ENCODE peak calls at places on chromosome 13, in seven cellular contexts. O is A549, F is spleen, Y is stomach, B is transverse colon, V is uterus, C is lower leg skin. R is an unnamed sample.

GRCh38 chr13:24271611-24272451 is 37.5 kb upstream of the C1QTNF9 start:
- DNase-seq in O (no peak), F (peak), Y (peak), B (peak), V (peak), C (peak), R (no peak)

GRCh38 chr13:20720499-20720898 is 17.0 kb downstream of the IL17D start:
- DNase-seq in O (no peak), F (no peak), Y (no peak), B (no peak), V (no peak), C (no peak), R (no peak)

GRCh38 chr13:32731576-32731975 is 145.3 kb downstream of the PDS5B start:
- DNase-seq in O (no peak), F (no peak), Y (no peak), B (no peak), V (no peak), C (no peak), R (no peak)

GRCh38 chr13:102877285-102877684 is 31.5 kb downstream of the ERCC5 start:
- DNase-seq in O (no peak), F (no peak), Y (no peak), B (no peak), V (no peak), C (no peak), R (no peak)

GRCh38 chr13:114025432-114026127 is 51.7 kb upstream of the C13orf46 start:
- DNase-seq in O (no peak), F (no peak), Y (no peak), B (peak), V (peak), C (no peak), R (no peak)

GRCh38 chr13:41915096-41915495 is 45.8 kb downstream of the VWA8 start:
- DNase-seq in O (no peak), F (no peak), Y (no peak), B (no peak), V (no peak), C (no peak), R (no peak)

GRCh38 chr13:44685641-44686040 is 109.5 kb upstream of the TSC22D1 start:
- DNase-seq in O (no peak), F (no peak), Y (no peak), B (no peak), V (no peak), C (no peak), R (no peak)

GRCh38 chr13:50744261-50744660 is 99.2 kb downstream of the DLEU7 start:
- DNase-seq in O (no peak), F (no peak), Y (no peak), B (no peak), V (no peak), C (no peak), R (no peak)

GRCh38 chr13:98050041-98050466 is 92.8 kb upstream of the FARP1 start:
- DNase-seq in O (no peak), F (no peak), Y (no peak), B (no peak), V (no peak), C (no peak), R (no peak)

GRCh38 chr13:42040730-42041016 is 7.8 kb upstream of the DGKH start:
- DNase-seq in O (no peak), F (no peak), Y (no peak), B (no peak), V (no peak), C (no peak), R (no peak)

GRCh38 chr13:113052971-113053370 is 52.6 kb upstream of the F7 start:
- DNase-seq in O (no peak), F (peak), Y (no peak), B (no peak), V (no peak), C (no peak), R (no peak)

GRCh38 chr13:41327994-41328778 is 17.1 kb downstream of the NAA16 start:
- DNase-seq in O (no peak), F (no peak), Y (no peak), B (no peak), V (no peak), C (no peak), R (no peak)

GRCh38 chr13:105543742-105544141 is 991.7 kb downstream of the EFNB2 start:
- DNase-seq in O (no peak), F (no peak), Y (no peak), B (no peak), V (no peak), C (no peak), R (no peak)

GRCh38 chr13:24107955-24108614 is 52.4 kb upstream of the SPATA13 start:
- DNase-seq in O (no peak), F (no peak), Y (no peak), B (no peak), V (no peak), C (no peak), R (no peak)

GRCh38 chr13:82062772-82063171 is 1721.8 kb upstream of the SPRY2 start:
- DNase-seq in O (no peak), F (no peak), Y (no peak), B (no peak), V (no peak), C (no peak), R (no peak)

GRCh38 chr13:112761701-112762689 is 72.2 kb downstream of the ATP11A start:
- DNase-seq in O (no peak), F (peak), Y (no peak), B (no peak), V (no peak), C (no peak), R (no peak)

GRCh38 chr13:113426591-113426986 is 26.7 kb downstream of the ADPRHL1 start:
- DNase-seq in O (no peak), F (no peak), Y (no peak), B (no peak), V (no peak), C (no peak), R (no peak)

GRCh38 chr13:23934481-23934880 is 37.2 kb upstream of the C1QTNF9B start:
- DNase-seq in O (no peak), F (no peak), Y (no peak), B (no peak), V (no peak), C (no peak), R (no peak)

GRCh38 chr13:42524487-42525034 is 49.4 kb upstream of the TNFSF11 start:
- DNase-seq in O (no peak), F (no peak), Y (no peak), B (no peak), V (no peak), C (no peak), R (no peak)

GRCh38 chr13:79245937-79246574 is 160.0 kb downstream of the RBM26 start:
- DNase-seq in O (no peak), F (no peak), Y (no peak), B (no peak), V (no peak), C (no peak), R (no peak)

GRCh38 chr13:34044041-34044440 is 226.1 kb downstream of the RFC3 start:
- DNase-seq in O (no peak), F (no peak), Y (no peak), B (no peak), V (no peak), C (no peak), R (no peak)

GRCh38 chr13:82480415-82480814 is 1401.9 kb downstream of the SLITRK1 start:
- DNase-seq in O (no peak), F (no peak), Y (no peak), B (no peak), V (no peak), C (no peak), R (no peak)

GRCh38 chr13:50208826-50209335 is 193.6 kb downstream of the KCNRG start:
- DNase-seq in O (peak), F (peak), Y (peak), B (peak), V (peak), C (no peak), R (peak)

GRCh38 chr13:82739881-82740280 is 1142.4 kb downstream of the SLITRK1 start:
- DNase-seq in O (no peak), F (peak), Y (no peak), B (no peak), V (no peak), C (no peak), R (no peak)

GRCh38 chr13:43730642-43731041 is 56.1 kb downstream of the ENOX1 start:
- DNase-seq in O (no peak), F (no peak), Y (no peak), B (peak), V (peak), C (no peak), R (no peak)

GRCh38 chr13:23667750-23668149 is 97.5 kb downstream of the TNFRSF19 start:
- DNase-seq in O (no peak), F (no peak), Y (no peak), B (no peak), V (no peak), C (no peak), R (no peak)

GRCh38 chr13:72985610-72986009 is 73.2 kb upstream of the KLF5 start:
- DNase-seq in O (no peak), F (no peak), Y (no peak), B (no peak), V (no peak), C (no peak), R (no peak)

GRCh38 chr13:37617162-37617561 is 18.6 kb upstream of the POSTN start:
- DNase-seq in O (no peak), F (no peak), Y (no peak), B (no peak), V (no peak), C (no peak), R (no peak)

DNA sequence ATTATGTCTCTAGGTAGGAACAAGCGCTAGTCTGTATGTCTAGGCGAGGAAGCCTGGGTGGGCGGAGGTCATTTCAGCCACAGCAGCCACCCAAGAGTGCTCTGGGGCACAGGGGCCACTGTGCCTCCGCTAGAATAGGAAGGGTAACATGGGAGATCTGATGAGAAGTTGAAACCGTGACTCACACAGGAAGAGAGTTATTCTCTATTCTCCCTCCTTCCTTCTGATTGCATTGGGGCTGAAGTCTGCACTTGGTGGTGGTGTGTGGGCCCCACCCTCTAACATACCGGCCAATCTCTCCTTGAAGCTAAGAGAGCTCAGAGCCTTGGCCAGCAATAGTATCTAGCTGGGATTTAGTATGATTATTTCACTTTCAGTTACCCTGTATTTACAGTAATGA is 20.3 kb upstream of the GGACT start:
- DNase-seq in O (no peak), F (no peak), Y (no peak), B (peak), V (no peak), C (no peak), R (peak)
- TF ChIP-seq POLR2A in O (no peak), F (no peak), Y (no peak), B (no peak), V (no peak), C (no peak), R (no peak)

DNA sequence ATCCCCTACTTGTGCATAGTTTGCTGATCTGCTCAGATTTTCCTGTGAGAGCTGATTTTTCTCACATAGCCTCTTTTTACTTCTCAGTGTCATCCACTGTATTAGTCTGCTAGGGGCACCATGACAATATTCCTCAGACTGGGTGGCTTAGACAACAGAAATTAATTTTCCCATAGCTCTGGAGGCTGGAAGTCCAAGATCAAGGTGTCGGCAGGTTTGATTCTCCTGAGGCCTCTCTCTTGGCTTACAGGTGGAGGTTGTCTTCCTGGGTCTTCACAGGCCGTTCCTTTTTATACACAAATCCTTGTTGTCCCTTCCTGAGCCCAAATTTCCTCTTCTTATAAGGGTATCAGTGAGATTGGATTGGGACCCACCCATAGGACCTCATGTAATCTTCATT is 9.2 kb downstream of the LRCH1 start:
- DNase-seq in O (no peak), F (no peak), Y (no peak), B (no peak), V (no peak), C (no peak), R (no peak)
- TF ChIP-seq POLR2A in O (no peak), F (no peak), Y (no peak), B (no peak), V (no peak), C (no peak), R (no peak)

DNA sequence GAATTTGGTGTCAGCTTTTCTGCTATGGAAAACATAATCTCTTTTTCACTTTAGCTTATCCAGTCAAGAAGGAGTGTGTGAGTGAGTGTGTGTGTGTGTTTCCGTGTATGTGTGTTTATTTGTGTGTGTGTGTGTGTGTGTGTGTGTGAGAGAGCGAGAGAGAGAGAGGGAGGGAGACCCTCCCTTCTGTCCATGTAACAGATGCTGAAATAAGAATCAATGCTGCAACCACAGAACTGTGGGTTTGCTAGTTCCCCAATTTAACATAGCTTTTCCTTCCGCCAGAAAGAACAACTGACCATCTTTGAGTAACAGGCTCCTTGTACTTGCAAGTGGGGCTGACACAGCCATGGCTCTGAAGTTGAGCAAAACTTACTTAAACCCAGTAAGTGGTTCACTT is 5.2 kb downstream of the LCP1 start:
- DNase-seq in O (no peak), F (no peak), Y (no peak), B (no peak), V (no peak), C (no peak), R (no peak)
- TF ChIP-seq POLR2A in O (no peak), F (peak), Y (no peak), B (no peak), V (no peak), C (no peak), R (no peak)

DNA sequence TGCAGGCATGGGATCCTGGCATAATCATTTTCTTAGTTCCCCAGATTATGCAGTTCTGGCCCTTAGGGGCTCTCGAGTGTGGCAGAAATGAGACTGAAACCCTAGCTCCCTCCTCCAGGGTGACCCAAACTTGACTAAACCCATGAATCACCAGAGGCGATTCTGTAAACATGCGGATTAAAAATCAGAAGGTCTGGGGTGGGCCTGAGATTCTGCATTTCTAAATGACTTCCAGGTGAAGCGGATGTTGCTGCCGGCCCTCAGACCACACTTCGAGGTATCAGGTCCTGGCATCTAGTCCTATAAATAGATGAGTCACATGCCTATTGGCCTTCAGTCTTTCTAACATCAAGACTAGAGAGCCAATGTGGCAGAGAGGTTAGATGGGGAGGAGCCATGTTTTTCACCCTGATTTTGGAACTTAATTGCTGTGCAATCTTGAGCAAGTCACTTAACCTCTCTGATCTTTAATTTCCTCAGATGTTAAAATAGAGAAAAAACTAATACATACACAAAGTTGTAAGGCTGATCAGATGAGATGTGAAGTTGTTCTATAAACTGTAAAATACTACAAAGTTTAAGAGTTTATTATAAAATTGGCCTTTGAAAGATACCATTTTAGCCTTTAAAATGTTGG is 431.2 kb downstream of the FOXO1 start:
- DNase-seq in O (no peak), F (no peak), Y (no peak), B (no peak), V (no peak), C (no peak), R (no peak)
- TF ChIP-seq POLR2A in O (no peak), F (no peak), Y (no peak), B (no peak), V (no peak), C (no peak), R (no peak)

GRCh38 chr13:110258876-110259631 is 47.9 kb downstream of the COL4A1 start:
- DNase-seq in O (no peak), F (no peak), Y (no peak), B (no peak), V (no peak), C (peak), R (no peak)
- TF ChIP-seq POLR2A in O (no peak), F (no peak), Y (no peak), B (no peak), V (no peak), C (no peak), R (no peak)

GRCh38 chr13:110340812-110341444 is 33.8 kb downstream of the COL4A2 start:
- DNase-seq in O (no peak), F (peak), Y (peak), B (peak), V (peak), C (peak), R (no peak)
- TF ChIP-seq POLR2A in O (no peak), F (no peak), Y (no peak), B (peak), V (no peak), C (no peak), R (no peak)

R was measured in H54.